ENCODE peak calls at places on chromosomes 7 and 10, in four cellular contexts. One of them, this sample, is unnamed.

GRCh38 chr10:5861269-5862031 is 28.2 kb downstream of the ANKRD16 start:
- DNase-seq in K562: no peak
- DNase-seq in GM12878: no peak
- DNase-seq in HepG2: peak
- DNase-seq in this sample: no peak

GRCh38 chr7:115805458-115805857 is 225.1 kb downstream of the TFEC start:
- DNase-seq in K562: no peak
- DNase-seq in GM12878: no peak
- DNase-seq in HepG2: no peak
- DNase-seq in this sample: no peak

GRCh38 chr10:89695307-89695706 is 6.1 kb upstream of the KIF20B start:
- DNase-seq in K562: no peak
- DNase-seq in GM12878: no peak
- DNase-seq in HepG2: no peak
- DNase-seq in this sample: no peak

GRCh38 chr7:95478139-95479037 is 7.4 kb upstream of the ASB4 start:
- DNase-seq in K562: peak
- DNase-seq in GM12878: no peak
- DNase-seq in HepG2: peak
- DNase-seq in this sample: no peak

GRCh38 chr7:30726296-30727006 is 25.5 kb upstream of the INMT start:
- DNase-seq in K562: no peak
- DNase-seq in GM12878: no peak
- DNase-seq in HepG2: no peak
- DNase-seq in this sample: no peak

GRCh38 chr7:120806669-120807068 is 51.3 kb downstream of the TSPAN12 start:
- DNase-seq in K562: no peak
- DNase-seq in GM12878: no peak
- DNase-seq in HepG2: no peak
- DNase-seq in this sample: peak

GRCh38 chr10:119597405-119598186 is 832 bp upstream of the TIAL1 start:
- DNase-seq in K562: no peak
- DNase-seq in GM12878: peak
- DNase-seq in HepG2: no peak
- DNase-seq in this sample: no peak

GRCh38 chr7:7369134-7369533 is 166.5 kb downstream of the COL28A1 start:
- DNase-seq in K562: no peak
- DNase-seq in GM12878: no peak
- DNase-seq in HepG2: no peak
- DNase-seq in this sample: no peak

GRCh38 chr7:143382126-143382790 is 1.1 kb downstream of the ZYX start:
- DNase-seq in K562: peak
- DNase-seq in GM12878: no peak
- DNase-seq in HepG2: no peak
- DNase-seq in this sample: no peak

GRCh38 chr10:114393482-114393881 is 10.8 kb downstream of the AFAP1L2 start:
- DNase-seq in K562: no peak
- DNase-seq in GM12878: no peak
- DNase-seq in HepG2: no peak
- DNase-seq in this sample: no peak

GRCh38 chr7:71752171-71752935 is 620.4 kb downstream of the GALNT17 start:
- DNase-seq in K562: peak
- DNase-seq in GM12878: no peak
- DNase-seq in HepG2: peak
- DNase-seq in this sample: peak

GRCh38 chr7:101988513-101988912 is 171.1 kb downstream of the CUX1 start:
- DNase-seq in K562: no peak
- DNase-seq in GM12878: no peak
- DNase-seq in HepG2: no peak
- DNase-seq in this sample: no peak

GRCh38 chr7:130490888-130491771 is 755 bp upstream of the MEST start:
- DNase-seq in K562: no peak
- DNase-seq in GM12878: no peak
- DNase-seq in HepG2: no peak
- DNase-seq in this sample: no peak

GRCh38 chr7:7761974-7762769 is 43.8 kb upstream of the RPA3 start:
- DNase-seq in K562: no peak
- DNase-seq in GM12878: no peak
- DNase-seq in HepG2: no peak
- DNase-seq in this sample: no peak

DNA sequence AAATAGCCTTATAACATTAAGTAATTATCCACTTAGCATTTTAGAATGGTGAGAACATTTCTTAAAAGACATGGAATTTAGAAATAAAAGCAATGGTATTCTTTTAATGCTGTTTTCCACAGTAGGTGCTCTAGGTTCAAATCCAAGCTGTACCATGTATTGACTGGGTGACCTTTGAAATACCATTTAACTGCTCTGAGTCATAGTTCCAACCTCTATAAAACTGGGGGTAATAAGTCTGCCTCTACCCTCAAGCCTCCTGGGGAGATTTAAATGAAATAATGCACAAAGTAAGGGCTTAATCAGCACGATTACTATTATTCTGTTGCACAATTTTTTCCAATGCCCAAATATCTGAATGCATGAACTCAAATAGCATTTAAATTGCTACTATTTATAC is 236.4 kb upstream of the CCDC6 start:
- DNase-seq in K562: no peak
- DNase-seq in GM12878: no peak
- DNase-seq in HepG2: no peak
- DNase-seq in this sample: no peak
- TF ChIP-seq FOXM1 in K562: no peak
- TF ChIP-seq FOXM1 in GM12878: no peak
- TF ChIP-seq FOXM1 in HepG2: no peak
- TF ChIP-seq FOXM1 in this sample: no peak

GRCh38 chr7:106070567-106071254 is 41.4 kb downstream of the SYPL1 start:
- DNase-seq in K562: no peak
- DNase-seq in GM12878: no peak
- DNase-seq in HepG2: no peak
- DNase-seq in this sample: no peak
- TF ChIP-seq SP1 in K562: no peak
- TF ChIP-seq SP1 in GM12878: no peak
- TF ChIP-seq SP1 in HepG2: no peak
- TF ChIP-seq SP1 in this sample: no peak

GRCh38 chr7:54839538-54840213 is 80.7 kb upstream of the SEC61G start:
- DNase-seq in K562: no peak
- DNase-seq in GM12878: no peak
- DNase-seq in HepG2: peak
- DNase-seq in this sample: peak
- TF ChIP-seq TARDBP in K562: no peak
- TF ChIP-seq TARDBP in GM12878: no peak
- TF ChIP-seq TARDBP in HepG2: no peak
- TF ChIP-seq TARDBP in this sample: no peak

GRCh38 chr10:96700477-96701099 is 19.7 kb downstream of the PIK3AP1 start:
- DNase-seq in K562: no peak
- DNase-seq in GM12878: no peak
- DNase-seq in HepG2: no peak
- DNase-seq in this sample: no peak
- TF ChIP-seq FOXM1 in K562: no peak
- TF ChIP-seq FOXM1 in GM12878: peak
- TF ChIP-seq FOXM1 in HepG2: no peak
- TF ChIP-seq FOXM1 in this sample: no peak

GRCh38 chr7:64888901-64889685 is 14.0 kb upstream of the ZNF273 start:
- DNase-seq in K562: no peak
- DNase-seq in GM12878: no peak
- DNase-seq in HepG2: no peak
- DNase-seq in this sample: no peak
- TF ChIP-seq SP1 in K562: no peak
- TF ChIP-seq SP1 in GM12878: no peak
- TF ChIP-seq SP1 in HepG2: no peak
- TF ChIP-seq SP1 in this sample: no peak

DNA sequence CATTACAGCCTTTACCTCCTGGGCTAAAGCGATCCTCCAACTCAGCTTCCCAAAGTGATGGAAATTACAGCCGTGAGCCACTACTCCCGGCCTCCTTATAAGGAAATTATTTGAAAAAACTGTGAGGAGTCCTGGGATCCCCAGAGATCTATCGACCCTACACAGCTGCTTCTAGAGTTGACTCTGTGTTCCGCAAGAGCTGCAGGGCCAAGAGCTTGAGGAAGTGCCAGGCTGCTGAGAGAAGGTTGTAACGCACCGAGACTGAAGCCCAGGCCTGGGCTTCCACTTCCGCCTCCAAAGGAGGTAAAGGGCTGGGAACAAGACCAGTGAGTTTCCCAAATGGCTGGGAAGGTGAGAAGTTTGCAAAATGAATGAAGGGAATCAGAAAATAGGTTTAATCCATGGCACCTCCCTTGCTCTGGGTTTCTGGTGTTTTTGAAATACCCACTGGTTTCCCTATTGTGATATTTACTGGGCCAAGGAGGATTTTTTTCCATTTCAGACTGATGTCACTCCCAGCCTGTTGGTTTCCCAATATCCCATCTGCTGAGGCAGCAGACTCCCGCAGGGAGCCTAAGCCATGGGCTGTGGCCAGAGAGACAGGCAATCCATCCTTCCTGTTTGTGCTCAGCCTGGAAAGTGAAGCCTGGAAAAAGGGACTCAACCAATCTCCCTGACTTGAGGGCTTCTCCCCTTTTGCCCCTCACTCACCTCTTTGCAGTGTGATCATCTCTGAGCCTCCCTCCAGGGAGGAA is 22.9 kb downstream of the FAM107B start:
- DNase-seq in K562: no peak
- DNase-seq in GM12878: no peak
- DNase-seq in HepG2: no peak
- DNase-seq in this sample: no peak
- TF ChIP-seq TARDBP in K562: no peak
- TF ChIP-seq TARDBP in GM12878: no peak
- TF ChIP-seq TARDBP in HepG2: no peak
- TF ChIP-seq TARDBP in this sample: no peak

GRCh38 chr7:75888464-75889222 is 9.8 kb downstream of the RHBDD2 start:
- DNase-seq in K562: no peak
- DNase-seq in GM12878: no peak
- DNase-seq in HepG2: no peak
- DNase-seq in this sample: no peak
- TF ChIP-seq FOXM1 in K562: no peak
- TF ChIP-seq FOXM1 in GM12878: no peak
- TF ChIP-seq FOXM1 in HepG2: no peak
- TF ChIP-seq FOXM1 in this sample: no peak

This sample was measured in HEK293T.